ENCODE peak calls at places on chromosomes 13 and 19, in nine cellular contexts. E is breast epithelium, M is esophagus squamous epithelium, A is body of pancreas, G is IMR-90, J is HepG2, C is gastrocnemius medialis, X is tibial nerve, I is ovary. P is an unnamed sample. For H3K4me1, the result is how much of the 10 kb centered on the place peaks cover.

GRCh38 chr19:10808937-10809655 is 26.9 kb downstream of the TMED1 start:
- DNase-seq in E (no peak), M (no peak), A (no peak), G (peak), J (no peak), C (no peak), X (no peak), I (no peak), P (no peak)

GRCh38 chr13:32001392-32001768 is 30.2 kb upstream of the FRY start:
- DNase-seq in E (no peak), M (no peak), A (peak), G (peak), J (peak), C (no peak), X (no peak), I (no peak), P (peak)

GRCh38 chr19:52689804-52690394 is 44.9 kb downstream of the ZNF611 start:
- DNase-seq in E (peak), M (no peak), A (peak), G (no peak), J (no peak), C (peak), X (peak), I (peak), P (peak)

GRCh38 chr19:46845959-46846459 is 4.6 kb downstream of the AP2S1 start:
- DNase-seq in E (no peak), M (no peak), A (no peak), G (no peak), J (no peak), C (no peak), X (no peak), I (no peak), P (no peak)

GRCh38 chr19:30564551-30565011 is 192.4 kb downstream of the ZNF536 start:
- DNase-seq in E (no peak), M (no peak), A (no peak), G (no peak), J (no peak), C (no peak), X (no peak), I (no peak), P (no peak)

GRCh38 chr19:35533822-35534521 is 716 bp downstream of the GAPDHS start:
- DNase-seq in E (no peak), M (no peak), A (peak), G (peak), J (peak), C (no peak), X (peak), I (no peak), P (no peak)

GRCh38 chr13:47708386-47708785 is 292.7 kb downstream of the SUCLA2 start:
- DNase-seq in E (no peak), M (no peak), A (no peak), G (peak), J (no peak), C (no peak), X (no peak), I (no peak), P (no peak)

GRCh38 chr19:29211562-29212416 is 1.2 kb downstream of the UQCRFS1 start:
- DNase-seq in E (no peak), M (no peak), A (no peak), G (peak), J (peak), C (no peak), X (no peak), I (no peak), P (no peak)

GRCh38 chr13:39401091-39401647 is 201.8 kb downstream of the LHFPL6 start:
- DNase-seq in E (no peak), M (no peak), A (no peak), G (no peak), J (no peak), C (no peak), X (no peak), I (no peak), P (no peak)

GRCh38 chr13:95403349-95404140 is 102.3 kb upstream of the ABCC4 start:
- DNase-seq in E (no peak), M (no peak), A (no peak), G (no peak), J (no peak), C (no peak), X (no peak), I (no peak), P (no peak)

GRCh38 chr19:55095260-55096060 is 19.8 kb downstream of the EPS8L1 start:
- DNase-seq in E (no peak), M (no peak), A (no peak), G (no peak), J (no peak), C (no peak), X (no peak), I (no peak), P (no peak)

GRCh38 chr13:40613192-40613818 is 53.1 kb downstream of the FOXO1 start:
- DNase-seq in E (no peak), M (no peak), A (peak), G (no peak), J (no peak), C (peak), X (no peak), I (no peak), P (peak)

DNA sequence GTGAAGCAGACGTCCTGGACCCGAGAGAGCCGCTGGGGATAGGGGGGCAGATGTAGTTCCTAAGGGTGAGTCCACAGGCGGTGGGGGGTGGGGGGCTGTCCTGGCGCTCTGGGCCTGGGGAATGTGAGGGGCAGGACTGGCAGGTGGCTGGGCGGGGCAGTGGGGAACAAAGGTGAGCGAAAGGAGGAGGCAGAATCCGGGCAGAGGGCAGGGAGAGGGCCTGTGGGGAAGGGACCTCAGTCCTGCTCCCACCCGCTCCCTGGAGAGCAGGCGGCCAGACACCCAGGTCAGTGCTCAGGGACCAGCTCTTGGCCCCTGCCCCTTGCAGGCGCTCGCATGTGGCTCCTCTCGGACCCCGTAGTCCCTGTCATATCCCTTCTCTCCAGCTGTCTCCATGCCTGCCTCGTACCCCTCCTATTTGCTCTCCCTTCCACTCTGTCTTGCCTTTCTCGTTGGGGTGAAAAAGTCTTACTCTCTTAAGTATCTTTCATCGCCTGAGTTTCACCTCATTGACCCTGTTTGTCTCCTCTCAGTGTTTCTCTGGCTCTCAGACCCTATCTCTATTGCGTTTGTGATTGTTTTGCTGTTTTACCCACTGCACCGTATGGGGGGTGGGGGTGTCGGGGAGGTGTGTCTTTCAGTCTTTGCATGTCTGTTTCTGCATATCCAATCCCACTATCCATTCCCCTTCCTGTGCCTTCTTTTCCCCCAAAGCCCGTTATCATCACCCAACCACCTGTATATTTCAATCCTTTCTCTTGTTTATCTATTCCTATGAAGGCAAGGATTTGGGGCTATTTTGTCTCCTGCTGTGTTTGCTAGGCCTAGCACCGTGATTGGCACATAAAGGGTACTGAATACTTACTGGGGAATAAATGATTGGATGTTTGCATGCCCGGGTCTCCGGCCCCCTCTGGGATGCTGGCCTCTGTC is 5.8 kb downstream of the SPHK2 start:
- DNase-seq in E (no peak), M (no peak), A (no peak), G (no peak), J (no peak), C (no peak), X (no peak), I (peak), P (no peak)
- TF ChIP-seq POLR2A in E (no peak), M (no peak), A (no peak), G (no peak), J (peak), C (no peak), X (no peak), I (no peak), P (no peak)

GRCh38 chr19:2221250-2221831 is 14.8 kb downstream of the PLEKHJ1 start:
- DNase-seq in E (no peak), M (no peak), A (no peak), G (peak), J (no peak), C (no peak), X (no peak), I (no peak), P (no peak)
- H3K4me1 ChIP-seq in E (under half), M (under half), A (under half), G (under half), J (under half), C (under half), X (under half), I (under half), P (under half)

GRCh38 chr19:48616491-48617056 is 1.7 kb upstream of the FAM83E start:
- DNase-seq in E (no peak), M (no peak), A (no peak), G (no peak), J (no peak), C (no peak), X (no peak), I (no peak), P (no peak)
- TF ChIP-seq POLR2A in E (no peak), M (no peak), A (no peak), G (no peak), J (no peak), C (no peak), X (no peak), I (no peak), P (no peak)

GRCh38 chr19:5882421-5882968 is 12.2 kb upstream of the FUT5 start:
- DNase-seq in E (no peak), M (no peak), A (no peak), G (no peak), J (no peak), C (no peak), X (no peak), I (no peak), P (no peak)

GRCh38 chr19:5881543-5882299 is 11.4 kb upstream of the FUT5 start:
- DNase-seq in E (no peak), M (no peak), A (no peak), G (no peak), J (no peak), C (no peak), X (no peak), I (no peak), P (no peak)

GRCh38 chr19:5880604-5881078 is 10.3 kb upstream of the FUT5 start:
- DNase-seq in E (no peak), M (no peak), A (peak), G (peak), J (peak), C (no peak), X (no peak), I (no peak), P (peak)

GRCh38 chr19:5877869-5878268 is 7.5 kb upstream of the FUT5 start:
- DNase-seq in E (no peak), M (no peak), A (no peak), G (no peak), J (peak), C (no peak), X (no peak), I (no peak), P (no peak)

DNA sequence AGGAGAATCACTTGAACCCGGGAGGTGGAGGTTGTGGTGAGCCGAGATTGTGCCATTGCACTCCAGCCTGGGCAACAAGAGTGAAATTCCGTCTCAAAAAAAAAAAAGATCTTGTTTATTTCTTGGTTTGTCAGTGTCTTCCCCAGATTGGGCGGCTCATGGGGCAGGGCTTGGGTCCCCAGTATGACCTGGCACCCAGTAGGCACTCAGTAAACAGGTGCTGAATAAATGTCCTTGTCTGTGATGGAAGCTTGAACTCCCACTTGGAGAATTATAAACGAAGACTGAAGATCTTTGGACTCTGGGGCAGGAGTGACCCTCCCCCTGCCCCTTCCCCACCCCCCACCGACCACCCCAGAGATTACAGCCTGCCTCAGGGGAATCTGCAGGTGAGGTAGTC is 9.9 kb upstream of the FUT5 start:
- DNase-seq in E (no peak), M (no peak), A (no peak), G (no peak), J (no peak), C (no peak), X (no peak), I (no peak), P (no peak)
- H3K4me1 ChIP-seq in E (under half), M (under half), A (under half), G (under half), J (half or more), C (under half), X (under half), I (under half), P (under half)

DNA sequence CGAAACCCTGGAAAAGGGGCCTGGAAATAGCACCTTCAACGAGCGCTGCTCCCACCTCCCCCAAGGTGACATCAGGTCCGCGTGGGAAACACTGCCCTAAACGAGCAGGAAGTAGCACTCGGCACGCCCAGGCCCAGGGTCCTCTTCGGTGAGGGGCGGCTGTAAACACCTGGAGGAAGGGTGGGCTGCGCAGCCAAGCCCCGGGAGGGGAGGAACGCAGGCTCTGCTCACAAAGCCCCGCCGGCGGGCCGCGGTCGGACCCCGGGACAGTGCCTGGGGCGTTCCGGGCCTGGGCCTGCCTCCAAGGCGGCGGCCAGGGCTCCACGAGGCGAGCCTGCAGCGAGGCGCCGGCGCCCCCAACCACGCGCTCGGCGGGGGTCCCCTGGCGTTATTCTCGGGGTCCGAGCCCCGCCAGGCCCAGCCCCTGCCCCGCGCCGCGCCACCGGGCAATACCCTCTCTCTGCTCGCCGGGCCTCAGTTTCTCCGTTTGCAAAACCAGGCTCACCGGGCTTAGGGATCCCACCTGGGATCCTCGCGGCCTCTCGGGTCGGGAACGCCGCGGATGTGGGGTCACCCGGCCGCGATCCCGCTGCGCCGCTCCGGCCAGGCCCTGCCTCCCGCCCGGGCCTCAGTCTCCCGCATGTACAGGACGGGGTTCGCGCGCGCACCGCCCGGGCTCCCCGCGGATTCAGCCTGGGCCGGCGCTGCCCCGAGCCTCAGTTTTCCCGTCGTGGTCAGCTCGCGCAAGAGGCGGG is 630 bp downstream of the RNF126 start:
- DNase-seq in E (no peak), M (no peak), A (peak), G (peak), J (peak), C (no peak), X (no peak), I (peak), P (no peak)
- TF ChIP-seq POLR2A in E (no peak), M (no peak), A (no peak), G (peak), J (peak), C (no peak), X (no peak), I (no peak), P (no peak)

GRCh38 chr13:30153871-30154426 is 153.4 kb downstream of the KATNAL1 start:
- DNase-seq in E (no peak), M (no peak), A (no peak), G (peak), J (no peak), C (no peak), X (no peak), I (no peak), P (peak)

GRCh38 chr13:30156270-30156669 is 151.1 kb downstream of the KATNAL1 start:
- DNase-seq in E (no peak), M (no peak), A (no peak), G (peak), J (no peak), C (no peak), X (no peak), I (no peak), P (no peak)

GRCh38 chr13:30154931-30155330 is 152.4 kb downstream of the KATNAL1 start:
- DNase-seq in E (no peak), M (no peak), A (no peak), G (no peak), J (no peak), C (no peak), X (no peak), I (no peak), P (no peak)

GRCh38 chr13:30156826-30157615 is 150.3 kb downstream of the KATNAL1 start:
- DNase-seq in E (no peak), M (no peak), A (no peak), G (no peak), J (no peak), C (no peak), X (no peak), I (no peak), P (no peak)

DNA sequence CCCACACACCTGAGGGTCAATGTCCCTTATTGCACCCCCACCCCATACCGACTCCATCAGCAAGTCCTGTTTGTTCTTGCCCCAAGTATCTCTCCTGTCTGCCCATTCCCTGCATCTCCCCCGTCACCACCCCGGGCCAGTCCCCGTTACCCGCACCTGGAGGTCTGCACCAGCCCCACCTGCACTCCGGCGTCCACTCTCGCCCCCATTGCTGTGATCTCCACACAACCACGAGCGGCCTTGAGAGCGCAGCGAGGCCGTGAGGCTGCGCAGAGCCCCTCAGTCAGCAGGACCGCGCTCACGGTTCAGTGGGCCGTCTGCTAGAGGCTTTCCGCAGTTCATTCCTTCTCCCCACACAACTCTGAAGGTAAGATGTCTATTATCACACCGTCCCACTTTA is 152.8 kb downstream of the KATNAL1 start:
- DNase-seq in E (no peak), M (no peak), A (no peak), G (no peak), J (no peak), C (no peak), X (no peak), I (no peak), P (no peak)
- H3K4me1 ChIP-seq in E (under half), M (under half), A (under half), G (under half), J (under half), C (under half), X (under half), I (under half), P (under half)

DNA sequence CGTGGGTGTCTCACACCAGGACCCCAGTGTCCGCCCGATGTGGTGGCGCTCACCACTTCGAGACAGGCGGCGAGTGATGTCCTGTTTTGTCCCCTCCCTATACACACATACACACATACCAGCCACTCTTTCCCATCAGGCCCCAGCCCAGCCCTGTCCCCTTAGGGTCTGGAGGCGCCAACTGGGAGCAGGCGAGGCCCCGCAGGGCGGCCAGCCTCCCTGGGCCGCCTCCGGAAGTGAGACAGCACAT is 38.1 kb upstream of the NANOS3 start:
- DNase-seq in E (no peak), M (no peak), A (peak), G (no peak), J (no peak), C (no peak), X (no peak), I (no peak), P (no peak)
- TF ChIP-seq POLR2A in E (no peak), M (no peak), A (no peak), G (peak), J (no peak), C (peak), X (no peak), I (peak), P (peak)